ENCODE peak calls at places on chromosome X, in six cellular contexts. X is activated CD4-positive, alpha-beta T cell treated with anti-CD3 and anti-CD28 coated beads, Interleukin-2, amount 10 ng/mL, durations not matched to agents 7 days and 5 days; N is stimulated activated CD8-positive, alpha-beta memory T cell treated with anti-CD3 and anti-CD28 coated beads, Interleukin-7, amount 100 ng/mL, for 1 hour; R is NCI-H1436; Z is BE2C; Q is IMR-90. P is an unnamed sample.

GRCh38 chrX:83916525-83916924 is 55.6 kb downstream of the CYLC1 start:
- DNase-seq in N (no peak), R (peak), Q (peak), X (no peak), Z (peak), P (no peak)

GRCh38 chrX:323721-324628 is 5.4 kb upstream of the GTPBP6 start:
- DNase-seq in R (no peak), Z (peak), Q (peak), N (no peak), X (peak), P (no peak)

GRCh38 chrX:68659385-68659784 is 11.9 kb downstream of the STARD8 start:
- DNase-seq in X (no peak), N (no peak), R (no peak), Z (no peak), Q (no peak), P (no peak)

GRCh38 chrX:57899064-57899463 is 11.2 kb downstream of the ZXDA start:
- DNase-seq in R (no peak), Q (no peak), Z (no peak), N (no peak), X (no peak), P (no peak)

GRCh38 chrX:16665089-16665488 is 15.1 kb downstream of the S100G start:
- DNase-seq in N (no peak), X (no peak), R (no peak), Q (peak), Z (no peak), P (no peak)

GRCh38 chrX:84189125-84189524 is 1.1 kb upstream of the RPS6KA6 start:
- DNase-seq in Q (no peak), X (no peak), N (no peak), R (no peak), Z (no peak), P (no peak)

GRCh38 chrX:19842542-19842941 is 44.9 kb downstream of the SH3KBP1 start:
- DNase-seq in X (no peak), Z (no peak), N (no peak), Q (no peak), R (no peak), P (no peak)

GRCh38 chrX:117957128-117957527 is 159.5 kb downstream of the KLHL13 start:
- DNase-seq in Q (peak), X (no peak), N (no peak), R (no peak), Z (no peak), P (no peak)

GRCh38 chrX:126141014-126141413 is 25.1 kb downstream of the DCAF12L2 start:
- DNase-seq in X (no peak), Q (no peak), N (no peak), Z (no peak), R (no peak), P (no peak)

GRCh38 chrX:20547649-20548051 is 280.9 kb upstream of the RPS6KA3 start:
- DNase-seq in Z (no peak), R (no peak), N (no peak), Q (peak), X (peak), P (no peak)

GRCh38 chrX:116277391-116277790 is 106.8 kb downstream of the AGTR2 start:
- DNase-seq in R (no peak), Q (no peak), X (no peak), Z (no peak), N (no peak), P (no peak)

GRCh38 chrX:79162076-79162475 is 17.6 kb downstream of the GPR174 start:
- DNase-seq in Q (no peak), N (no peak), X (no peak), R (no peak), Z (no peak), P (no peak)

GRCh38 chrX:149877636-149878035 is 3.3 kb upstream of the MAGEA8 start:
- DNase-seq in R (no peak), Z (no peak), N (no peak), X (no peak), Q (no peak), P (no peak)

GRCh38 chrX:46572295-46572936 is 1.1 kb upstream of the CHST7 start:
- DNase-seq in Z (no peak), Q (no peak), R (no peak), N (no peak), X (no peak), P (no peak)

GRCh38 chrX:124401696-124402095 is 55.3 kb downstream of the SH2D1A start:
- DNase-seq in X (no peak), Q (no peak), N (no peak), R (no peak), Z (no peak), P (no peak)

GRCh38 chrX:132271330-132271729 is 52.1 kb upstream of the RAP2C start:
- DNase-seq in X (no peak), R (no peak), Z (no peak), N (no peak), Q (no peak), P (no peak)

GRCh38 chrX:104105863-104106262 is 6.5 kb upstream of the ZCCHC18 start:
- DNase-seq in Q (no peak), Z (no peak), R (no peak), N (no peak), X (no peak), P (no peak)

P was measured in omental fat pad.